ENCODE peak calls at places on chromosomes 4 and X, in ten cellular contexts. I is breast epithelium; U is right atrium auricular region; E is epithelial cell of esophagus; M is transverse colon; Z is GM13977; N is CD4-positive, alpha-beta T cell; C is WTC11; L is fibroblast of mammary gland; F is BJ. P is an unnamed sample.

GRCh38 chr4:78951862-78952472 is 12.7 kb upstream of the PAQR3 start:
- DNase-seq in I (no peak), E (peak), C (no peak), F (no peak), N (no peak), U (no peak), M (no peak), L (peak), Z (peak), P (peak)

GRCh38 chr4:100288811-100289529 is 98.7 kb upstream of the DDIT4L start:
- DNase-seq in Z (no peak), L (peak), E (peak), M (no peak), N (no peak), C (no peak), U (no peak), F (no peak), I (no peak), P (no peak)

GRCh38 chr4:113683143-113683542 is 78.4 kb downstream of the CAMK2D start:
- DNase-seq in L (no peak), E (peak), I (no peak), U (no peak), Z (peak), M (peak), F (no peak), C (no peak), N (peak), P (no peak)

GRCh38 chr4:76588268-76588667 is 153.2 kb downstream of the SHROOM3 start:
- DNase-seq in U (no peak), E (no peak), L (no peak), I (no peak), C (peak), F (no peak), M (no peak), Z (no peak), N (no peak), P (no peak)

GRCh38 chrX:13748486-13748885 is 13.9 kb downstream of the OFD1 start:
- DNase-seq in I (no peak), C (no peak), F (no peak), M (no peak), Z (no peak), E (no peak), N (no peak), L (peak), U (no peak), P (no peak)

GRCh38 chr4:82988323-82988832 is 22.2 kb downstream of the LIN54 start:
- DNase-seq in N (no peak), I (no peak), C (no peak), M (no peak), E (no peak), F (peak), Z (no peak), U (no peak), L (peak), P (no peak)

GRCh38 chr4:14641871-14642270 is 360.4 kb upstream of the CPEB2 start:
- DNase-seq in Z (no peak), F (no peak), E (no peak), U (no peak), N (no peak), M (no peak), L (no peak), I (no peak), C (no peak), P (no peak)

GRCh38 chr4:41949531-41949930 is 14.3 kb downstream of the TMEM33 start:
- DNase-seq in F (no peak), I (no peak), L (peak), M (no peak), C (no peak), N (no peak), Z (no peak), U (no peak), E (no peak), P (no peak)

GRCh38 chr4:121950212-121950679 is 1.6 kb downstream of the TRPC3 start:
- DNase-seq in N (peak), C (peak), Z (peak), U (peak), F (peak), M (peak), I (peak), L (peak), E (peak), P (peak)

GRCh38 chr4:64883087-64883926 is 474.1 kb upstream of the TECRL start:
- DNase-seq in I (no peak), L (no peak), C (no peak), U (no peak), N (no peak), Z (no peak), F (no peak), E (no peak), M (no peak), P (no peak)

DNA sequence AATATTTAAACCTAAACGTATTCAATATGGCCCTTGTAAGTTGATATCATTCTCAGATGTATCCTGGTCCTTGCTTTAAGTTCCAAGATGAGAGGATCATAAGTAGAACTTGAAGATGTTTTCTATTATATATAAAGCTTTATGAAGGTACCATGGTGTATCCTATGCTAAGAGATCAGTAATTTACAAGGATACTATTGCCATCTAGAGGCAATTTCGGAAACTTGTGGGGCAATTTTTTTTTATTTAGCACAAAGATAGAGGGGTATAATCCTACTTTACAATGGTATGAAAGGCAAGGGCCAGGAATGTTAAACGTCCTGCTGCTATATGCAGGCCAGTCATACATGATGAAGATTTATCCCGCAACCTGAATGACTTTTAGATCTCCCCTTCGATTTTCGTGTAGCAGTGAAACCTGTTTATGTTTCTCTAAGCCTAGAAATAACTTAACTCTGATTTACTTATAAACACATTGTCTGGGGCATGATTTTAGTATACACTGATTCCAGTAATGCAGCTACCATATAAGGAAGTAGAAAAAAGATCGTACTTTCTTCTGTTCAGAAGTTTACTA is 2.5 kb downstream of the SLC25A31 start:
- DNase-seq in U (no peak), F (no peak), L (peak), M (no peak), E (peak), Z (peak), N (no peak), C (no peak), I (no peak), P (peak)
- TF ChIP-seq CTCF in U (peak), F (peak), L (peak), M (peak), E (peak), Z (peak), N (no peak), C (peak), I (no peak), P (peak)

GRCh38 chrX:40300286-40300890 is 202.6 kb upstream of the BCOR start:
- DNase-seq in C (no peak), F (no peak), E (no peak), U (no peak), L (no peak), I (no peak), M (no peak), Z (peak), N (no peak), P (no peak)

GRCh38 chrX:40298569-40298968 is 200.8 kb upstream of the BCOR start:
- DNase-seq in U (no peak), Z (no peak), E (no peak), C (peak), M (no peak), N (no peak), F (no peak), I (no peak), L (no peak), P (no peak)

GRCh38 chrX:40299028-40299479 is 201.3 kb upstream of the BCOR start:
- DNase-seq in E (no peak), C (peak), F (no peak), I (no peak), U (no peak), Z (no peak), N (no peak), M (no peak), L (no peak), P (no peak)

GRCh38 chrX:40297949-40298539 is 200.3 kb upstream of the BCOR start:
- DNase-seq in Z (no peak), I (no peak), L (no peak), U (no peak), E (no peak), M (no peak), C (no peak), F (no peak), N (no peak), P (no peak)

DNA sequence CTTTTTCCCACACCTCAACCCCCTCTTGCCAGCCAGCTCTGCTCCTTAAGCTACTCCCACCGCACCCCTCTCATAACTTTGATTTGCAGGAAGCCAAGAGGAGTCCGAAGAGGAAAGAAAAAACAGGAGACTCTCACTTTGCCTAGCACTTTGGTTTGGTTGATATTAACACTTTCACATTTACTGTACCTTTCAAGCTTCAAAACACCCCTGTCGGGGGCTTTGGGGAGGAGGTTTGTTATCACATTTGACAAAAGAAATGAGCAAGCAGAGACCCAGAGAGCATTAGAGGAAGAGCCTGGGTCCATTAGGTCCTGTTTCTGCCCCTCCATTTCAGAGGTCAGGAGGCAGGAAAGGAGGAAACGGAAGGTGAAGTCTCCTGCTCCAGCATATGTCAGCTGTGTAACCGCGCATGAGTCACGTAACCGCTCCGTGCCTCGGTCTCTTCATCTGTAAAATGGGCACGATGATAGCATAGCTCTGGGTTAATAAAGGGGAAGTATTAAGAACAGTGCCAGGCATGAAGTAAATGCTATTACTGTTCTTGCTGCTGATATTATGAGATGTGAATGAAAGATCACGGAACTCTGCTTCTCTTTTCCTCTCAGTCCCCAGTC is 201.9 kb upstream of the BCOR start:
- DNase-seq in I (no peak), E (no peak), Z (peak), M (no peak), U (no peak), F (no peak), N (no peak), L (no peak), C (no peak), P (no peak)
- TF ChIP-seq CTCF in I (no peak), E (no peak), Z (no peak), M (no peak), U (no peak), F (no peak), N (no peak), L (no peak), C (no peak), P (no peak)

GRCh38 chrX:110125435-110125834 is 122.5 kb downstream of the TMEM164 start:
- DNase-seq in I (no peak), E (peak), N (no peak), Z (no peak), C (peak), U (no peak), L (no peak), M (no peak), F (no peak), P (no peak)
- TF ChIP-seq CTCF in I (no peak), E (peak), N (no peak), Z (peak), C (no peak), U (no peak), L (peak), M (no peak), F (peak), P (no peak)

DNA sequence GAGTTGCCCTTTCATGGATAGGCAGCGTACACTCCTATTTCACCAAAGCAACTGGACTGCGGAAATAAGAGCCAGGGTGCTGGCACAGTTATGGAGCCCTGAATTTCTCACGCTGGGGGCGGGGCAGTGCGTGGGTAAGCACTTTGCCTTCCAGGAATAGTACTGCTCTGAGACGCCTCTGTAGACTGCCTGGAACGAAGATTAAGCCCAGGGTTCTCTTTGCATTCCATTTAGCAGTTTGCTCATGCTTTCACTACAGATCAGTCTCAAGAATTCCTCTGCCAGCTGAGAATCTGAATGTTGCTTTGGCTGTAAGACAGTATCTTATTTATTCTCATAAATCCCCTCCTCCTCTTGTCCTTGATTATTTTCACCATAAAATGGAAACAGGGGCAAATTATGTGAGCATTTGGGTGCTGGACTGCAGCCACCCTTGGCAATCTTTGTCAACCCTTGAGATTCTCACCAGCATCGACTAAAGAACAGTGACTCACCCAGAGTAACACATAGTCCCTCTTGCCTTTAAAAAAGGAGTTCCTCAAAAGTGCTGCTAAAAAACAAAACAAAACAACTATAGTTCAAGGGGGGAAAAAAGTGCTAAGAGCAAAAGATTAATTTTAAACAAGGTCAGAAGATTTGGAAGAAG is 88.9 kb upstream of the CITED1 start:
- DNase-seq in U (no peak), E (no peak), L (peak), N (no peak), I (no peak), F (no peak), Z (no peak), M (no peak), C (no peak), P (no peak)
- TF ChIP-seq CTCF in U (no peak), E (no peak), L (no peak), N (no peak), I (no peak), F (no peak), Z (no peak), M (no peak), C (no peak), P (no peak)

GRCh38 chrX:20063716-20064351 is 52.9 kb downstream of the MAP7D2 start:
- DNase-seq in N (no peak), L (peak), E (peak), M (no peak), C (peak), I (no peak), U (no peak), F (no peak), Z (no peak), P (no peak)
- TF ChIP-seq CTCF in N (no peak), L (peak), E (peak), M (no peak), C (no peak), I (no peak), U (no peak), F (no peak), Z (peak), P (no peak)

GRCh38 chr4:169861592-169861991 is 103.8 kb upstream of the HPF1 start:
- DNase-seq in C (no peak), M (no peak), L (no peak), I (no peak), F (no peak), U (no peak), Z (no peak), E (no peak), N (no peak), P (no peak)
- TF ChIP-seq CTCF in C (no peak), M (no peak), L (no peak), I (no peak), F (no peak), U (no peak), Z (no peak), E (no peak), N (no peak), P (no peak)

DNA sequence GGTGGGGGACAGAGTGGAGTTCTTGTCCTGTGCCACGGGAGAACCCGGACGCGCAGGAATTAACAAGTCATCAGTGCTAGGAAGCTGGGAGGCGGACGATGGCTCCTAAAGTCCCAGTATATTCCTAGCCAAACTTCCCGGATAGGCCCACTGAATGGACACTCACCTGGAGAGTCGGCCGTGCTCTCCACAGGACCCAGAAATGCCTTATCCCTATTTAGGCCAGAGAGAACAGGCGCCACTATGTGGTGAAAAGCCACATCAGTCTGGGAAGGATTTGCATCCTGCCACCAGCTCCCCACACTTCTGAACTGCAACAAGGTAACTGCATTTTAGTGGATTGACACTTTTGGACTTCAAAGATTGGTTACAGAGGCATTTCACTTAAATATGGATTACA is 1.1 kb downstream of the CFAP299 start:
- DNase-seq in M (peak), F (no peak), C (peak), U (no peak), L (peak), N (no peak), Z (no peak), E (peak), I (no peak), P (peak)
- TF ChIP-seq CTCF in M (no peak), F (peak), C (no peak), U (no peak), L (peak), N (no peak), Z (no peak), E (peak), I (no peak), P (peak)

P was measured in RWPE1.